ENCODE peak calls at places on chromosomes 5 and 9, in four cellular contexts. G is coronary artery, P is retinal pigment epithelial cell, A is ELR. R is an unnamed sample.

GRCh38 chr5:96297290-96297689 is 135.8 kb downstream of the PCSK1 start:
- DNase-seq in G (no peak), A (peak; percentile 61), P (no peak), R (no peak)

GRCh38 chr5:168227973-168228615 is 63.4 kb upstream of the WWC1 start:
- DNase-seq in P (no peak), G (no peak), A (no peak), R (no peak)

GRCh38 chr5:10106806-10107205 is 142.9 kb downstream of the ATPSCKMT start:
- DNase-seq in A (no peak), G (no peak), P (no peak), R (no peak)

GRCh38 chr5:100803391-100803790 is 99.7 kb downstream of the ST8SIA4 start:
- DNase-seq in A (peak; percentile 18), P (no peak), G (no peak), R (no peak)

GRCh38 chr9:128637656-128638055 is 19.0 kb downstream of the DYNC2I2 start:
- DNase-seq in G (no peak), A (no peak), P (no peak), R (no peak)

GRCh38 chr5:98110791-98111190 is 662.7 kb upstream of the RGMB start:
- DNase-seq in A (peak; percentile 58), P (no peak), G (no peak), R (no peak)

GRCh38 chr5:43193171-43193951 is 1.3 kb downstream of the NIM1K start:
- DNase-seq in G (no peak), P (peak; percentile 55), A (peak; percentile 97), R (peak; percentile 39)

GRCh38 chr9:23741304-23741800 is 84.7 kb downstream of the ELAVL2 start:
- DNase-seq in G (no peak), A (no peak), P (no peak), R (no peak)

GRCh38 chr5:178143901-178144300 is 9.8 kb downstream of the NHP2 start:
- DNase-seq in A (no peak), P (no peak), G (no peak), R (no peak)

GRCh38 chr5:82821978-82822927 is 254.9 kb downstream of the TMEM167A start:
- DNase-seq in G (no peak), P (no peak), A (no peak), R (no peak)

GRCh38 chr5:68433921-68434879 is 218.6 kb downstream of the PIK3R1 start:
- DNase-seq in G (peak; percentile 97), P (peak; percentile 97), A (peak; percentile 99), R (peak; percentile 14)

GRCh38 chr9:135906291-135907005 is 898 bp downstream of the CAMSAP1 start:
- DNase-seq in G (no peak), P (peak; percentile 54), A (peak; percentile 58), R (no peak)

GRCh38 chr5:66989286-66989685 is 207.3 kb downstream of the CD180 start:
- DNase-seq in A (peak; percentile 39), G (no peak), P (peak; percentile 49), R (no peak)

GRCh38 chr5:119527346-119527745 is 75.0 kb downstream of the HSD17B4 start:
- DNase-seq in P (no peak), G (no peak), A (peak; percentile 3), R (no peak)

GRCh38 chr5:10479226-10479721 is 37.6 kb downstream of the ROPN1L start:
- DNase-seq in P (peak; percentile 79), G (no peak), A (peak; percentile 89), R (no peak)

GRCh38 chr5:68557162-68557936 is 341.8 kb downstream of the PIK3R1 start:
- DNase-seq in A (no peak), G (no peak), P (no peak), R (no peak)

GRCh38 chr9:98404157-98404695 is 148.8 kb upstream of the TBC1D2 start:
- DNase-seq in P (no peak), A (no peak), G (no peak), R (no peak)

R was measured in caudate nucleus.